ENCODE peak calls at places on chromosomes 5 and 9, in seven cellular contexts. T is brain pericyte; K is T-helper 1 cell; S is NCI-H526; C is neuronal stem cell; U is CD8-positive, alpha-beta T cell; O is aorta. J is an unnamed sample.

GRCh38 chr5:19713740-19714139 is 274.3 kb downstream of the CDH18 start:
- DNase-seq in T (no peak), K (no peak), S (no peak), C (no peak), U (no peak), O (no peak), J (no peak)

GRCh38 chr9:109035684-109036423 is 22.6 kb upstream of the CTNNAL1 start:
- DNase-seq in T (peak), K (no peak), S (no peak), C (no peak), U (no peak), O (no peak), J (no peak)

GRCh38 chr5:175796536-175797499 is 74.6 kb upstream of the CPLX2 start:
- DNase-seq in T (peak), K (peak), S (peak), C (peak), U (peak), O (peak), J (peak)

GRCh38 chr5:40503438-40503837 is 176.3 kb upstream of the PTGER4 start:
- DNase-seq in T (no peak), K (no peak), S (no peak), C (no peak), U (no peak), O (no peak), J (no peak)

GRCh38 chr5:126883801-126884200 is 106.9 kb downstream of the LMNB1 start:
- DNase-seq in T (no peak), K (no peak), S (no peak), C (no peak), U (no peak), O (no peak), J (no peak)

GRCh38 chr5:122156724-122157325 is 27.5 kb downstream of the ZNF474 start:
- DNase-seq in T (no peak), K (no peak), S (no peak), C (no peak), U (no peak), O (no peak), J (no peak)

GRCh38 chr5:10704949-10705621 is 55.9 kb downstream of the DAP start:
- DNase-seq in T (no peak), K (no peak), S (no peak), C (no peak), U (no peak), O (no peak), J (no peak)

GRCh38 chr9:100714372-100715099 is 136.7 kb downstream of the CAVIN4 start:
- DNase-seq in T (no peak), K (no peak), S (peak), C (peak), U (peak), O (no peak), J (no peak)

GRCh38 chr5:2251751-2252150 is 369.0 kb upstream of the IRX4 start:
- DNase-seq in T (no peak), K (no peak), S (no peak), C (no peak), U (no peak), O (no peak), J (no peak)

GRCh38 chr5:53109041-53109435 is 519 bp downstream of the MOCS2 start:
- DNase-seq in T (no peak), K (no peak), S (peak), C (peak), U (no peak), O (no peak), J (no peak)

GRCh38 chr9:130579738-130580463 is 524 bp downstream of the FUBP3 start:
- DNase-seq in T (no peak), K (no peak), S (no peak), C (no peak), U (no peak), O (no peak), J (no peak)

J was measured in CD4-positive, alpha-beta memory T cell.